ENCODE peak calls at places on chromosomes 12 and 14, in seven cellular contexts. E is mesothelial cell of epicardium, B is neural progenitor cell, H is astrocyte of the cerebellum, S is GM12865, A is neural crest cell, W is kidney epithelial cell. Y is an unnamed sample.

GRCh38 chr12:34597548-34598351 is 575.5 kb downstream of the ALG10 start:
- DNase-seq in S (no peak), A (no peak), B (no peak), W (no peak), H (no peak), E (no peak), Y (no peak)

GRCh38 chr12:77540097-77540496 is 290.6 kb upstream of the NAV3 start:
- DNase-seq in W (no peak), A (no peak), E (no peak), B (no peak), S (peak), H (no peak), Y (no peak)

GRCh38 chr12:105018761-105019160 is 32.6 kb downstream of the NOPCHAP1 start:
- DNase-seq in A (no peak), W (no peak), H (no peak), E (no peak), B (peak), S (no peak), Y (no peak)

GRCh38 chr12:121224591-121224990 is 14.7 kb downstream of the P2RX4 start:
- DNase-seq in H (no peak), S (no peak), B (no peak), A (no peak), W (no peak), E (no peak), Y (no peak)

GRCh38 chr12:121165316-121165715 is 32.6 kb downstream of the P2RX7 start:
- DNase-seq in S (no peak), H (peak), E (no peak), A (no peak), W (peak), B (no peak), Y (no peak)

GRCh38 chr14:31505411-31505810 is 17.6 kb upstream of the GPR33 start:
- DNase-seq in H (peak), S (no peak), B (no peak), W (no peak), E (no peak), A (no peak), Y (no peak)

GRCh38 chr14:31405599-31406251 is 14.6 kb downstream of the HEATR5A start:
- DNase-seq in H (no peak), A (no peak), B (no peak), S (no peak), E (no peak), W (no peak), Y (no peak)

GRCh38 chr12:5806376-5807089 is 138.5 kb downstream of the ANO2 start:
- DNase-seq in A (no peak), E (no peak), H (no peak), B (no peak), W (peak), S (no peak), Y (no peak)

GRCh38 chr12:120041386-120042231 is 52.6 kb downstream of the BICDL1 start:
- DNase-seq in H (no peak), S (no peak), A (peak), E (no peak), B (no peak), W (no peak), Y (no peak)

GRCh38 chr14:69260979-69261605 is 1.1 kb downstream of the GALNT16 start:
- DNase-seq in E (peak), B (peak), W (no peak), H (no peak), S (peak), A (peak), Y (no peak)

GRCh38 chr12:132490481-132491348 is 764 bp downstream of the FBRSL1 start:
- DNase-seq in W (no peak), A (no peak), B (peak), S (no peak), E (no peak), H (no peak), Y (no peak)

GRCh38 chr12:21438643-21439042 is 1.2 kb downstream of the PYROXD1 start:
- DNase-seq in H (no peak), W (no peak), A (no peak), E (no peak), S (no peak), B (no peak), Y (no peak)

GRCh38 chr14:54796961-54797360 is 105.7 kb downstream of the GCH1 start:
- DNase-seq in S (no peak), B (no peak), W (no peak), A (no peak), E (no peak), H (peak), Y (no peak)

GRCh38 chr12:68521321-68521839 is 89.3 kb upstream of the RAP1B start:
- DNase-seq in E (no peak), B (no peak), H (peak), W (peak), A (no peak), S (no peak), Y (no peak)

GRCh38 chr12:94875525-94875924 is 128.0 kb downstream of the NDUFA12 start:
- DNase-seq in H (no peak), S (peak), E (no peak), B (peak), A (no peak), W (peak), Y (no peak)

GRCh38 chr12:102659200-102659911 is 179.0 kb upstream of the IGF1 start:
- DNase-seq in E (no peak), W (no peak), A (no peak), B (no peak), S (no peak), H (no peak), Y (no peak)

GRCh38 chr12:107541001-107541400 is 144.6 kb upstream of the PWP1 start:
- DNase-seq in S (no peak), A (no peak), B (no peak), H (no peak), W (no peak), E (no peak), Y (no peak)

GRCh38 chr14:102418169-102418852 is 55.6 kb downstream of the TECPR2 start:
- DNase-seq in E (no peak), H (no peak), A (no peak), S (no peak), B (no peak), W (no peak), Y (no peak)

GRCh38 chr12:29807125-29807524 is 23.4 kb upstream of the TMTC1 start:
- DNase-seq in B (no peak), S (no peak), H (no peak), E (no peak), A (no peak), W (no peak), Y (no peak)

GRCh38 chr12:57477710-57478681 is 1.7 kb downstream of the ARHGAP9 start:
- DNase-seq in W (no peak), H (no peak), S (peak), B (no peak), A (no peak), E (no peak), Y (no peak)

GRCh38 chr12:123713398-123714301 is 1.5 kb downstream of the ATP6V0A2 start:
- DNase-seq in E (no peak), B (no peak), A (no peak), H (no peak), S (peak), W (no peak), Y (no peak)

GRCh38 chr14:99268776-99269510 is 3.1 kb downstream of the BCL11B start:
- DNase-seq in W (no peak), A (no peak), B (peak), S (no peak), E (no peak), H (no peak), Y (no peak)

GRCh38 chr14:57816568-57817284 is 49.2 kb downstream of the SLC35F4 start:
- DNase-seq in S (peak), W (peak), A (no peak), B (no peak), E (no peak), H (no peak), Y (no peak)

GRCh38 chr12:58067610-58068387 is 126.4 kb downstream of the ATP23 start:
- DNase-seq in E (no peak), S (no peak), B (no peak), W (peak), A (no peak), H (peak), Y (no peak)

GRCh38 chr12:1204581-1205121 is 213.6 kb downstream of the ERC1 start:
- DNase-seq in E (no peak), B (no peak), A (no peak), W (no peak), H (no peak), S (peak), Y (no peak)

GRCh38 chr12:53061404-53062010 is 11.6 kb downstream of the TNS2 start:
- DNase-seq in A (no peak), S (no peak), E (peak), H (no peak), B (peak), W (no peak), Y (no peak)

GRCh38 chr14:69719501-69719951 is 47.4 kb upstream of the SRSF5 start:
- DNase-seq in B (peak), S (no peak), H (peak), E (no peak), W (peak), A (no peak), Y (no peak)

GRCh38 chr12:124727922-124728321 is 135.7 kb downstream of the SCARB1 start:
- DNase-seq in S (no peak), A (no peak), H (no peak), W (no peak), B (no peak), E (no peak), Y (no peak)

GRCh38 chr14:105221598-105222178 is 26.6 kb upstream of the BTBD6 start:
- DNase-seq in B (no peak), W (no peak), E (no peak), H (no peak), A (no peak), S (no peak), Y (no peak)

GRCh38 chr12:124523071-124523470 is 44.3 kb downstream of the NCOR2 start:
- DNase-seq in H (no peak), S (no peak), W (no peak), A (no peak), E (no peak), B (no peak), Y (no peak)

GRCh38 chr12:99111600-99111999 is 466.5 kb downstream of the APAF1 start:
- DNase-seq in S (peak), B (peak), W (no peak), A (no peak), E (no peak), H (no peak), Y (no peak)

GRCh38 chr12:110641512-110641911 is 27.6 kb downstream of the TCTN1 start:
- DNase-seq in W (no peak), E (no peak), A (no peak), S (no peak), B (peak), H (no peak), Y (no peak)

GRCh38 chr12:39236994-39237393 is 205.9 kb downstream of the KIF21A start:
- DNase-seq in A (no peak), W (no peak), E (no peak), H (peak), B (no peak), S (no peak), Y (no peak)

GRCh38 chr12:22684124-22684523 is 59.2 kb downstream of the ETNK1 start:
- DNase-seq in A (no peak), E (no peak), S (no peak), B (no peak), H (no peak), W (no peak), Y (no peak)
- TF ChIP-seq CTCF in A (no peak), E (no peak), S (no peak), B (no peak), H (no peak), W (no peak), Y (no peak)

GRCh38 chr12:3746758-3747157 is 6.2 kb downstream of the CRACR2A start:
- DNase-seq in H (no peak), S (no peak), A (no peak), E (no peak), W (no peak), B (no peak), Y (no peak)

GRCh38 chr12:3745152-3745551 is 7.8 kb downstream of the CRACR2A start:
- DNase-seq in E (no peak), S (no peak), B (no peak), H (no peak), W (no peak), A (no peak), Y (no peak)

GRCh38 chr12:3741882-3742672 is 10.8 kb downstream of the CRACR2A start:
- DNase-seq in A (no peak), H (no peak), B (no peak), S (no peak), W (no peak), E (no peak), Y (no peak)

GRCh38 chr12:3743803-3744202 is 9.1 kb downstream of the CRACR2A start:
- DNase-seq in H (no peak), W (no peak), E (no peak), A (no peak), S (peak), B (no peak), Y (no peak)

DNA sequence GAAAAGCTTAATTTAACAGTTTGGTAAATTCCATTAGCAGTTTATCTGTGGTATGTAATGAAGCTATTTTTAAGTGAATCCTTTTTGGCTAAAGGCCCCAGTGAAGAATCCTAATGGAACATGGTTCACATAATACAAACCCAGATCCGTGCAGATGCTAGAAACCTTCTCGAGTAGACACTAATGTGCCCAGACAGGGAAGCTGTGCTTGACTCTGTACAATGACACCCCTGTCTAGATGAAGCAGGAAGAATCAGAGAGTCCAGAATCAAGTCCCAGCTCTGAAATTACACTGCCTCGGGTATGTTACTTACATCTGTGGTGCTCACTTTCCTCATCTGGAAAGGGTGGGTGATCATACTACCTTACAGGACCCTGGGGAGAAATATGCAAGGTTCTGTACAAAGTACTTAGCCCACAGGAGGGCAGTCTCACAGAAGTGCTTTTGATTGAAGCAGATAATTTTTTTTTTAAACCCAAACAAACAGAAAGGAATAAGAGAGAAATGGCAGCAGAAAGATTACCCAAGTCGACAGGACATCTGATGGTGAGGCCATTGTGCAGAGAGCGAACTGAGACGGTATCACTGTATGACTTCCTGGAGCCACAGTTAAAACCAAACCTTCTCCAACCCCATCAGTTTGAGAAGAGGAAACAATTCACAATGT is 8.6 kb downstream of the CRACR2A start:
- DNase-seq in H (no peak), E (no peak), B (no peak), A (no peak), S (no peak), W (no peak), Y (no peak)
- TF ChIP-seq CTCF in H (no peak), E (no peak), B (no peak), A (no peak), S (no peak), W (no peak), Y (no peak)

DNA sequence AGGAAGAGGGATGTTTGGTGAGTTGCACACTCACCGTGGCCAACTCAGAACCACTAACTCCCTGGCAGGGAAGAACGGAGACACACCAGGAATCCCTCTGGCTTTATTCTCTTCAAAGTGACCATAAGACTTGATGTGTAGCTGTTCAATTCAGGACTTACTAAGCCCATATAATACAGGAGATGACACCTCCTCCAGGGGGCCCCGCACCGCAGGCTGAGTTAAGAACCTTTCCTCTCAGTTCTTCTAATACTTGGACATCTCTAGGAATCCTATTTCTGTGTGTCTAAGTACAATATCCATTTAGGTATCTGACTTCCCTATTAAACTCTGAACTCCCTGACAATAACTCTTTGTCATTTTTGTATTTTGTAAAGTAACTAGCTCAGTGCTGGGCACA is 49.5 kb downstream of the DCAF4 start:
- DNase-seq in W (no peak), B (peak), A (no peak), H (no peak), E (no peak), S (peak), Y (no peak)
- TF ChIP-seq CTCF in W (no peak), B (peak), A (no peak), H (no peak), E (no peak), S (no peak), Y (no peak)

GRCh38 chr12:75020068-75020557 is 189.5 kb downstream of the KCNC2 start:
- DNase-seq in A (no peak), W (no peak), S (no peak), E (no peak), H (no peak), B (no peak), Y (no peak)
- TF ChIP-seq CTCF in A (no peak), W (no peak), S (no peak), E (no peak), H (no peak), B (no peak), Y (no peak)

Y was measured in tibial nerve.